ENCODE peak calls at places on chromosomes 5 and 9, in nine cellular contexts. W is A549, T is HCT116, O is K562, A is HepG2, H is SK-N-SH, G is Panc1, Q is GM23338, F is GM12878. K is an unnamed sample.

GRCh38 chr5:141780240-141780951 is 97.8 kb downstream of the PCDH1 start:
- DNase-seq in G (no peak), W (no peak), T (no peak), F (no peak), O (no peak), H (no peak), A (no peak), Q (peak; percentile 54), K (no peak)

GRCh38 chr9:72013188-72013877 is 47.1 kb downstream of the C9orf57 start:
- DNase-seq in T (no peak), W (no peak), F (no peak), Q (no peak), G (no peak), A (no peak), H (no peak), O (no peak), K (no peak)

GRCh38 chr9:132042324-132042723 is 37.3 kb downstream of the MED27 start:
- DNase-seq in O (peak; percentile 37), W (peak; percentile 76), H (no peak), A (no peak), F (no peak), Q (no peak), T (peak; percentile 35), G (peak; percentile 55), K (no peak)

GRCh38 chr5:124239572-124239971 is 506.9 kb downstream of the ZNF608 start:
- DNase-seq in O (no peak), H (no peak), A (no peak), F (no peak), G (no peak), T (no peak), Q (no peak), W (peak; percentile 4), K (no peak)

GRCh38 chr5:179311091-179311470 is 34.2 kb downstream of the ADAMTS2 start:
- DNase-seq in F (no peak), G (no peak), W (no peak), H (peak; percentile 78), T (no peak), O (no peak), Q (no peak), A (no peak), K (no peak)

GRCh38 chr9:114837923-114838322 is 32.1 kb upstream of the TNFSF15 start:
- DNase-seq in O (no peak), H (no peak), A (no peak), Q (no peak), W (no peak), G (no peak), T (no peak), F (no peak), K (no peak)

GRCh38 chr5:13997514-13997913 is 53.0 kb upstream of the DNAH5 start:
- DNase-seq in W (no peak), F (no peak), H (no peak), G (no peak), T (no peak), O (no peak), A (no peak), Q (no peak), K (no peak)

GRCh38 chr5:175765858-175766257 is 105.5 kb upstream of the CPLX2 start:
- DNase-seq in W (no peak), Q (no peak), F (no peak), G (no peak), T (no peak), H (no peak), A (no peak), O (no peak), K (peak; percentile 78)

GRCh38 chr5:149632311-149633251 is 51.3 kb downstream of the ARHGEF37 start:
- DNase-seq in G (no peak), T (no peak), H (no peak), A (no peak), O (peak; percentile 86), W (peak; percentile 34), Q (peak; percentile 51), F (no peak), K (no peak)

DNA sequence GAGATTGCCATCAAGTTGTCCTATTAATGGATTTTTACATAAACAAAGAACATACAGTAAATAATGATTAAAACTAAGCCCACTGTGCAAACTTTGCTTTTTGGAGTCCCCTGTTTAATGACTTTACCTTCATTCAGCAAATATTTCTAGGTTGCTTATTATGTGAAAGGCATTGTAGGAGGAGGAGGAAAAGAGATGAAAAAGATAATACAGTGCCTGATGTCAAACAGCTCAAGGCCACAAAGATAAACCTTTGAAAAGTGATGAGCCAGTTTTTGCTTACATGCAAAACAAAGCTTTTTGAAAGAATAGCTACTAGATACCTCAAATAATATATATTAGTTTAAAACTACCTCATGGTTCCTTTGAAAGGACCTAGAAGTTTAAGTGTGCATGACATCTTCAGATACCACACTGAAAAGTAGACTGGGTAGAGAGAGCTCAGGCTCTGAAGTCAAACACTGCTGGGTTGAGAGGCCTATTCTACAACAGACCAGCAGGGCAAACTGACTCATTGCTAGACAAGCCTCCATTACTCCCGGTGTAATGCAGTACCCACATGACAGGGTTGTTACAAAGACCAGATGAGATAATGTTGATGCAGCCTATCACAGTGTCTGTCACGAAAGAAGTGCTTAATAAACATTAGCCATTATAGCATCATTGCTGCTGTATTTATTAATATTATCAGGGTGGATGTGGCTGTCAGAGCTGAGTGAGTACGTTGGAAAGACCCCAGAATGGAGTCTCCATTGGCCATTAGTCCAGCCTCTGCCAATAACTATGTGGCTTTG is 11.8 kb downstream of the DEPDC1B start:
- DNase-seq in G (no peak), F (no peak), O (peak; percentile 47), T (no peak), A (peak; percentile 85), W (peak; percentile 75), Q (peak; percentile 66), H (peak; percentile 48), K (no peak)
- TF ChIP-seq CTCF in G (peak; percentile 62), F (peak; percentile 2), O (peak; percentile 55), T (no peak), A (peak; percentile 35), W (peak; percentile 16), Q (peak; percentile 47), H (peak; percentile 53), K (peak; percentile 2)

GRCh38 chr9:79143211-79143610 is 428.6 kb upstream of the TLE4 start:
- DNase-seq in H (no peak), Q (no peak), O (no peak), W (no peak), A (no peak), F (no peak), G (no peak), T (no peak), K (no peak)

GRCh38 chr9:79149585-79149984 is 422.2 kb upstream of the TLE4 start:
- DNase-seq in H (no peak), F (no peak), W (no peak), O (no peak), Q (no peak), T (no peak), G (no peak), A (no peak), K (no peak)

GRCh38 chr9:79140751-79141150 is 431.0 kb upstream of the TLE4 start:
- DNase-seq in H (no peak), O (no peak), Q (no peak), W (no peak), T (no peak), F (no peak), A (no peak), G (no peak), K (no peak)

DNA sequence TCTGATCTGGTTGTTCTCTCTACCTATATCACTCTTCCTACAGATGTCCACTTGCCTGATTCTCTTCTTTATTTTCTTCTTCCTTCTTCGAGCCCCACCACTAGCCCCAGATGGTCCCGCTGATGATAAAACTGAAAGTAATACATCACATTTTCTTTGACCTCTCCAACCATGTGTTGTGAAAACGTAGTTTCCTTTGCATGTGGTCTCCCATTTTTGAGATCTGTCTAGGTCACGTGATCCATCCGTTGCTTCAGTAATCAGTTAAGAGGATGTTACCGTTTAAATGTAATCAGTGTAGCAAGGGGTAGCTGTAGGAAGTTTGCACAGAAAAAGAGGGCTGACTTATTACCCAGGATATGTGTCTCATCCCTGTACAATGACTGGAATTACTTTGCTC is 426.3 kb upstream of the TLE4 start:
- DNase-seq in F (no peak), G (no peak), O (no peak), W (no peak), A (no peak), Q (no peak), H (no peak), T (no peak), K (no peak)
- TF ChIP-seq REST in F (no peak), G (no peak), O (no peak), W (no peak), A (no peak), Q (no peak), H (no peak), T (no peak), K (no peak)

DNA sequence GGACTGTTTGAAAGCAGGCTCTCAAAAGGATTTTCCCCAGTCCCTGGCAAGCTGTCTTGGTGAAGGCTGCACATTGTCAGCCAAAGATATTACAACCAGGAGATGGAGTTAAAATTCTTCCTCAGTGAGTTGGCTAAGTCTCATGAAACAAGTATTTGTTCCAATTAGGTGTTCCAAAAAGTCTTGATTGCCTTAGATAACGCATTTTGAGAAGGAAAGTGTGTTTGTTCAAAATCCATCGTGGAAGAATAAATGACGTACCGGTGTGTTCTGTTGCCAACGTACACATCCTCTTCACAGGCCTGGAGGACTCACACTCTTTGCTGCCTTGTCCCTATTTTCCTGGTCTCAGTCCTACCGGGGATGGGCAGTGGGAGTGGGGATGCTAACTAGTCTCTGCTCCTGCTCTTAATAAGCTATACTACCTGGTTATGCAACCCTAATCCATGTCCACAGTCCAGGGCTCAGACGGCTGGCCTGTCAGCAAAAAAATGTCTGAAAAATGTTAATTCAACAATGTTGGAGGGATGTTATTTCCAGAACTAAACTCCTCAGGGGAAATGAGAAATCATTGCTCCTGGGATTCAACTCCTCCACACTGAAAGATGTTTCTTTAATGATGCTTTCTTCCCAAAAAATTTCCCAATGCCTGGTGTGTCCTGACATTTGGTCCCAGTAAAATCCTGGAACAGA is 175.3 kb upstream of the KLF9 start:
- DNase-seq in W (no peak), T (no peak), G (no peak), H (no peak), F (no peak), O (no peak), A (no peak), Q (no peak), K (no peak)
- H3K4me3 ChIP-seq in W (no peak overlapping the region), T (no peak overlapping the region), G (no peak overlapping the region), H (no peak overlapping the region), F (no peak overlapping the region), O (no peak overlapping the region), A (no peak overlapping the region), Q (no peak overlapping the region), K (no peak overlapping the region)

GRCh38 chr5:69046375-69046957 is 47.3 kb upstream of the SLC30A5 start:
- DNase-seq in T (no peak), Q (no peak), F (no peak), W (peak; percentile 68), H (no peak), A (peak; percentile 19), O (peak; percentile 69), G (no peak), K (no peak)

GRCh38 chr5:69049151-69049550 is 44.7 kb upstream of the SLC30A5 start:
- DNase-seq in F (no peak), T (no peak), Q (no peak), G (no peak), H (no peak), W (peak; percentile 19), O (no peak), A (peak; percentile 44), K (no peak)

GRCh38 chr5:69050214-69050613 is 43.6 kb upstream of the SLC30A5 start:
- DNase-seq in O (no peak), A (peak; percentile 36), W (no peak), Q (no peak), T (no peak), F (no peak), G (no peak), H (no peak), K (no peak)

GRCh38 chr5:69049796-69050195 is 44.0 kb upstream of the SLC30A5 start:
- DNase-seq in W (no peak), Q (no peak), H (no peak), O (no peak), A (no peak), G (no peak), F (no peak), T (no peak), K (no peak)

GRCh38 chr5:69048233-69048632 is 45.6 kb upstream of the SLC30A5 start:
- DNase-seq in T (no peak), O (peak; percentile 26), W (peak; percentile 17), H (peak; percentile 48), Q (peak; percentile 56), A (peak; percentile 7), F (no peak), G (no peak), K (no peak)
- TF ChIP-seq CTCF in T (peak; percentile 33), O (peak; percentile 80), W (peak; percentile 51), H (peak; percentile 37), Q (peak; percentile 63), A (peak; percentile 45), F (peak; percentile 53), G (peak; percentile 78), K (no peak)

K was measured in HL-60.